ENCODE peak calls at places on chromosome 15, in seven cellular contexts. Z is thoracic aorta; S is NCI-H510A treated with DMSO at 0.1 percent for 48 hours; E is activated CD4-positive, CD25-positive, alpha-beta regulatory T cell treated with anti-CD3 and anti-CD28 coated beads, Interleukin-2, amount 50 U/mL, for 72 hours; A is head of caudate nucleus; H is activated gamma-delta T cell treated with anti-CD3 and anti-CD28 coated beads, Interleukin-2, amount 50 U/mL, for 16 hours; T is heart left ventricle. O is an unnamed sample.

GRCh38 chr15:75024102-75024636 is 779 bp downstream of the PPCDC start:
- DNase-seq in Z (no peak), S (no peak), E (no peak), A (peak; percentile 12), H (no peak), T (no peak), O (peak; percentile 30)

GRCh38 chr15:73433878-73434277 is 9.1 kb upstream of the REC114 start:
- DNase-seq in Z (no peak), S (no peak), E (no peak), A (no peak), H (no peak), T (no peak), O (no peak)

GRCh38 chr15:36106640-36107335 is 472.6 kb upstream of the CDIN1 start:
- DNase-seq in Z (no peak), S (peak; percentile 1), E (no peak), A (no peak), H (no peak), T (no peak), O (no peak)

GRCh38 chr15:70870066-70870465 is 16.1 kb upstream of the LARP6 start:
- DNase-seq in Z (no peak), S (no peak), E (no peak), A (no peak), H (no peak), T (no peak), O (no peak)

GRCh38 chr15:98689431-98689861 is 41.1 kb downstream of the IGF1R start:
- DNase-seq in Z (no peak), S (no peak), E (no peak), A (no peak), H (no peak), T (no peak), O (no peak)

GRCh38 chr15:60130398-60130797 is 126.3 kb downstream of the FOXB1 start:
- DNase-seq in Z (no peak), S (no peak), E (no peak), A (no peak), H (no peak), T (no peak), O (no peak)

GRCh38 chr15:59349715-59350420 is 22.8 kb downstream of the MYO1E start:
- DNase-seq in Z (peak; percentile 13), S (no peak), E (no peak), A (no peak), H (no peak), T (no peak), O (no peak)

GRCh38 chr15:65365229-65365628 is 12.6 kb downstream of the IGDCC3 start:
- DNase-seq in Z (no peak), S (no peak), E (no peak), A (no peak), H (no peak), T (no peak), O (no peak)